ENCODE peak calls at places on chromosomes 5 and 9, in ten cellular contexts. L, F, S, T, Y, Z, Q, H, V and K are unnamed samples.
A peak's percentile ranks its signal among the peaks of the same experiment; 100 is the strongest.

GRCh38 chr9:20929276-20929675 is 102.2 kb downstream of the HACD4 start:
- DNase-seq in L (no peak), F (no peak), S (no peak), T (no peak), Y (no peak), Z (no peak), Q (no peak), H (no peak), V (no peak), K (no peak)

GRCh38 chr5:169667896-169668674 is 31.0 kb downstream of the DOCK2 start:
- DNase-seq in L (no peak), F (no peak), S (no peak), T (no peak), Y (no peak), Z (no peak), Q (no peak), H (no peak), V (no peak), K (no peak)

GRCh38 chr9:89522261-89522978 is 24.5 kb upstream of the SEMA4D start:
- DNase-seq in L (no peak), F (no peak), S (no peak), T (no peak), Y (peak; percentile 84), Z (no peak), Q (no peak), H (peak; percentile 68), V (peak; percentile 46), K (peak; percentile 83)

GRCh38 chr5:131393498-131393968 is 129.7 kb downstream of the CDC42SE2 start:
- DNase-seq in L (no peak), F (no peak), S (no peak), T (no peak), Y (no peak), Z (no peak), Q (no peak), H (no peak), V (no peak), K (no peak)

GRCh38 chr5:82673460-82673859 is 395.3 kb upstream of the RPS23 start:
- DNase-seq in L (no peak), F (no peak), S (no peak), T (no peak), Y (no peak), Z (peak; percentile 15), Q (no peak), H (no peak), V (no peak), K (no peak)

GRCh38 chr5:160434022-160434531 is 12.4 kb downstream of the PTTG1 start:
- DNase-seq in L (no peak), F (peak; percentile 61), S (no peak), T (no peak), Y (no peak), Z (peak; percentile 64), Q (peak; percentile 63), H (no peak), V (no peak), K (peak; percentile 86)

GRCh38 chr5:35159370-35159742 is 70.9 kb downstream of the PRLR start:
- DNase-seq in L (no peak), F (peak; percentile 36), S (no peak), T (no peak), Y (no peak), Z (peak; percentile 42), Q (no peak), H (no peak), V (peak; percentile 60), K (no peak)

GRCh38 chr5:87319469-87319868 is 51.8 kb downstream of the RASA1 start:
- DNase-seq in L (no peak), F (no peak), S (no peak), T (no peak), Y (no peak), Z (no peak), Q (no peak), H (no peak), V (no peak), K (no peak)

GRCh38 chr9:86069206-86069869 is 30.0 kb downstream of the GOLM1 start:
- DNase-seq in L (no peak), F (no peak), S (no peak), T (no peak), Y (no peak), Z (no peak), Q (no peak), H (no peak), V (no peak), K (no peak)

GRCh38 chr5:173637340-173637739 is 20.9 kb upstream of the BOD1 start:
- DNase-seq in L (no peak), F (no peak), S (no peak), T (no peak), Y (no peak), Z (no peak), Q (no peak), H (no peak), V (no peak), K (no peak)

GRCh38 chr5:76641514-76642120 is 18.4 kb upstream of the F2RL2 start:
- DNase-seq in L (peak; percentile 30), F (peak; percentile 52), S (peak; percentile 26), T (peak; percentile 21), Y (peak; percentile 47), Z (peak; percentile 77), Q (peak; percentile 49), H (peak; percentile 36), V (peak; percentile 34), K (peak; percentile 15)

GRCh38 chr5:111530298-111530740 is 18.0 kb upstream of the STARD4 start:
- DNase-seq in L (peak; percentile 69), F (peak; percentile 33), S (no peak), T (peak; percentile 57), Y (peak; percentile 84), Z (peak; percentile 76), Q (peak; percentile 60), H (peak; percentile 82), V (peak; percentile 67), K (peak; percentile 57)

GRCh38 chr9:136016221-136016881 is 55.2 kb upstream of the UBAC1 start:
- DNase-seq in L (peak; percentile 11), F (peak; percentile 24), S (no peak), T (peak; percentile 9), Y (no peak), Z (no peak), Q (no peak), H (no peak), V (no peak), K (no peak)
- H3K4me1 ChIP-seq in L (peaks cover 42% of the 10 kb centered on the region), F (peaks cover 4% of the 10 kb centered on the region), S (no peaks in the 10 kb centered on the region), T (peaks cover 11% of the 10 kb centered on the region), Y (no peaks in the 10 kb centered on the region), Z (peaks cover 12% of the 10 kb centered on the region), Q (no peaks in the 10 kb centered on the region), H (no peaks in the 10 kb centered on the region), V (peaks cover 28% of the 10 kb centered on the region), K (no peaks in the 10 kb centered on the region)

DNA sequence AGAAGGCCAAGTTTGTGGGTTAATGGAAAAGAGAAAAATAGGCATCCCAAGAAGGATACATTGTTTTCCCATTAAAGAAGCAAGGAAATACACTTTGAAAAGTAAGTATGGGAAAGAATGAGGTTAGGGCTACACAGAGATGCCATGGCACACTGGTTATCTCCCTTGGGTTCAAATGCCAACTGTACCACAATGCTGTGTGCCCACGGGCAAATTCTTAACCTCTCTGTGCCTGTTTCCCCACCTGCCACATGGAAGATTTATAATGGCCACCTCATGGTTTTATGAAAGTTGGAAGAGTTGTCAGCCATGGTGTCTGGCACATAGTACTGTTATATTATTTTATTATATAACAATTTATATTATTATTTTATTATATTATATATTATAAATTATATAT is 16.3 kb upstream of the MGAT1 start:
- DNase-seq in L (no peak), F (no peak), S (no peak), T (no peak), Y (no peak), Z (no peak), Q (no peak), H (no peak), V (no peak), K (no peak)
- H3K4me1 ChIP-seq in L (peaks cover 75% of the 10 kb centered on the region), F (no peaks in the 10 kb centered on the region), S (no peaks in the 10 kb centered on the region), T (peaks cover 23% of the 10 kb centered on the region), Y (peaks cover 22% of the 10 kb centered on the region), Z (peaks cover 15% of the 10 kb centered on the region), Q (no peaks in the 10 kb centered on the region), H (peaks cover 22% of the 10 kb centered on the region), V (peaks cover 3% of the 10 kb centered on the region), K (peaks cover 55% of the 10 kb centered on the region)

GRCh38 chr5:16464664-16465543 is 696 bp downstream of the ZNF622 start:
- DNase-seq in L (no peak), F (no peak), S (no peak), T (no peak), Y (no peak), Z (peak; percentile 25), Q (no peak), H (no peak), V (no peak), K (no peak)
- H3K4me1 ChIP-seq in L (peaks cover 95% of the 10 kb centered on the region), F (no peaks in the 10 kb centered on the region), S (peaks cover 36% of the 10 kb centered on the region), T (peaks cover 79% of the 10 kb centered on the region), Y (peaks cover 69% of the 10 kb centered on the region), Z (peaks cover 23% of the 10 kb centered on the region), Q (peaks cover 27% of the 10 kb centered on the region), H (peaks cover 65% of the 10 kb centered on the region), V (peaks cover 8% of the 10 kb centered on the region), K (peaks cover 24% of the 10 kb centered on the region)

GRCh38 chr9:137279741-137280477 is 2.4 kb downstream of the TOR4A start:
- DNase-seq in L (no peak), F (peak; percentile 38), S (no peak), T (no peak), Y (no peak), Z (peak; percentile 6), Q (no peak), H (no peak), V (no peak), K (no peak)

GRCh38 chr9:137277329-137278041 is at the start of gene TOR4A:
- DNase-seq in L (peak; percentile 88), F (peak; percentile 92), S (peak; percentile 98), T (peak; percentile 81), Y (no peak), Z (peak; percentile 91), Q (peak; percentile 65), H (no peak), V (peak; percentile 91), K (peak; percentile 42)

GRCh38 chr9:137276757-137277328 is 683 bp upstream of the TOR4A start:
- DNase-seq in L (peak; percentile 89), F (peak; percentile 71), S (peak; percentile 74), T (peak; percentile 73), Y (no peak), Z (peak; percentile 86), Q (no peak), H (no peak), V (peak; percentile 84), K (no peak)

GRCh38 chr9:137278913-137279711 is 1.6 kb downstream of the TOR4A start:
- DNase-seq in L (no peak), F (peak; percentile 42), S (no peak), T (no peak), Y (no peak), Z (no peak), Q (no peak), H (no peak), V (no peak), K (no peak)

DNA sequence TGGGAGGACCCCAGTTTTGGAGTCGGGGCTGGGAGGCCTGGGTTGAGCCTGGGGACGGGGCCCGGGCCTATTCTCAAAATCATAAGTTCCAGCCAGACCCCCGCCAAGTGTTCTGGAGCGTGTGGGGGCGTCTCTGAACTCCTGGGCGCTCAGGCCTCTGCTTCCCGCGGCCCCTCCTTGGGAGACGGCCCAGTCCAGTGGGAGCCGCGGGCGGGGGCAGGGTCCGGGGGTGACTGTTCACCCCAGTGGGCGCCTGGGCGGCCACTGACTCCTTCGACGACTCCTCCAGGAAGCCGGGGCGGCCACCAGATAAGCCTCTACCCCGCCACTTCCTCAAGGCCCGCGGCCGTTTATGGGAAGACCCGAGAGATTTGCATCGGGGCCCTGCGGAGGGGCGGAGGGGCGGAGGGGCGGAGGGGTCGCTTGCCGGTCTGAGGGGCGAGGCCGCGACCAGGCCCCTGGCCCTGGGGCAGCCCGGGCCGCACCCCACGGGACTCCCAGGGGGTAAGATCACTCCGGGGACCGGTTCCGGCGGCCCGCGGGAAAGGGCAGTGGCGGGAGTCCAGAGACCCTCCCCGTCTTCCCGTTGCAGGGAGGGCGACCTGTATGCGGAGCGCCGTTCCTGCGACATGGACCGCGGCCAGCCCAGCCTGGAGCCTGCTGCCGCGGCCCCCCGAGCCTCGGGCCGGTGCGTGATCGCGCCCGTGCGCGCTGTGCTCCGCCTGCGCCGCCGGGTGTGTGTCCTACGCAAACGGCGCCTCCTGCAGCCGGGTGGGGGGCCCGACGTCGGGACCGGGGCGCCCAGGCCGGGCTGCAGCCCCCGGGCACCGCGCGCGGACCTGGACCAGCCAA is 761 bp downstream of the TOR4A start:
- DNase-seq in L (no peak), F (peak; percentile 60), S (no peak), T (peak; percentile 37), Y (no peak), Z (peak; percentile 38), Q (no peak), H (no peak), V (no peak), K (no peak)
- H3K4me1 ChIP-seq in L (peaks cover 80% of the 10 kb centered on the region), F (no peaks in the 10 kb centered on the region), S (peaks cover 16% of the 10 kb centered on the region), T (peaks cover 30% of the 10 kb centered on the region), Y (peaks cover 11% of the 10 kb centered on the region), Z (peaks cover 26% of the 10 kb centered on the region), Q (peaks cover 6% of the 10 kb centered on the region), H (peaks cover 11% of the 10 kb centered on the region), V (peaks cover 32% of the 10 kb centered on the region), K (peaks cover 39% of the 10 kb centered on the region)